ENCODE peak calls at places on chromosomes 13 and 19, in six cellular contexts. One of them, this sample, is unnamed.

GRCh38 chr13:109587689-109588088 is 198.7 kb downstream of the IRS2 start:
- DNase-seq in T follicular helper cell: no peak
- DNase-seq in T-cell: no peak
- DNase-seq in astrocyte of the spinal cord: no peak
- DNase-seq in GF-D8: no peak
- DNase-seq in neural progenitor cell: no peak
- DNase-seq in this sample: no peak

GRCh38 chr19:13060233-13060963 is 42.3 kb downstream of the LYL1 start:
- DNase-seq in astrocyte of the spinal cord: no peak
- DNase-seq in T follicular helper cell: no peak
- DNase-seq in T-cell: no peak
- DNase-seq in neural progenitor cell: peak
- DNase-seq in GF-D8: no peak
- DNase-seq in this sample: no peak

GRCh38 chr13:104143760-104144406 is 1077.7 kb upstream of the SLC10A2 start:
- DNase-seq in T-cell: no peak
- DNase-seq in neural progenitor cell: peak
- DNase-seq in T follicular helper cell: no peak
- DNase-seq in GF-D8: no peak
- DNase-seq in astrocyte of the spinal cord: peak
- DNase-seq in this sample: peak

GRCh38 chr13:20441879-20442278 is 83.8 kb downstream of the CRYL1 start:
- DNase-seq in T follicular helper cell: no peak
- DNase-seq in astrocyte of the spinal cord: peak
- DNase-seq in neural progenitor cell: peak
- DNase-seq in T-cell: no peak
- DNase-seq in GF-D8: no peak
- DNase-seq in this sample: peak

GRCh38 chr19:4057913-4058695 is 8.6 kb downstream of the ZBTB7A start:
- DNase-seq in T-cell: no peak
- DNase-seq in neural progenitor cell: no peak
- DNase-seq in astrocyte of the spinal cord: peak
- DNase-seq in T follicular helper cell: no peak
- DNase-seq in GF-D8: no peak
- DNase-seq in this sample: peak

GRCh38 chr13:80340643-80341097 is 256 bp downstream of the SPRY2 start:
- DNase-seq in GF-D8: peak
- DNase-seq in T-cell: no peak
- DNase-seq in neural progenitor cell: no peak
- DNase-seq in T follicular helper cell: no peak
- DNase-seq in astrocyte of the spinal cord: peak
- DNase-seq in this sample: no peak

GRCh38 chr13:43546260-43546659 is 240.5 kb downstream of the ENOX1 start:
- DNase-seq in astrocyte of the spinal cord: no peak
- DNase-seq in T follicular helper cell: no peak
- DNase-seq in GF-D8: no peak
- DNase-seq in neural progenitor cell: peak
- DNase-seq in T-cell: no peak
- DNase-seq in this sample: no peak

GRCh38 chr13:20969182-20969581 is 66.6 kb upstream of the XPO4 start:
- DNase-seq in neural progenitor cell: no peak
- DNase-seq in astrocyte of the spinal cord: peak
- DNase-seq in GF-D8: no peak
- DNase-seq in T-cell: no peak
- DNase-seq in T follicular helper cell: no peak
- DNase-seq in this sample: no peak

GRCh38 chr19:48551437-48552302 is at the start of gene SULT2B1:
- DNase-seq in neural progenitor cell: no peak
- DNase-seq in T follicular helper cell: no peak
- DNase-seq in T-cell: no peak
- DNase-seq in GF-D8: no peak
- DNase-seq in astrocyte of the spinal cord: no peak
- DNase-seq in this sample: no peak

This sample was measured in GM23338.